ENCODE peak calls at places on chromosomes 6 and 20, in four cellular contexts. A is HEK293T, L is K562, F is A549. W is an unnamed sample.
A peak's percentile ranks its signal among the peaks of the same experiment; 100 is the strongest.

GRCh38 chr20:62944184-62944583 is 6.2 kb downstream of the GID8 start:
- DNase-seq in A (no peak), L (no peak), F (no peak), W (no peak)

GRCh38 chr6:163620101-163620500 is 205.6 kb downstream of the QKI start:
- DNase-seq in A (no peak), L (no peak), F (no peak), W (no peak)

GRCh38 chr6:128098000-128098581 is 197.2 kb upstream of the THEMIS start:
- DNase-seq in A (no peak), L (no peak), F (no peak), W (peak; percentile 13)

GRCh38 chr6:28105286-28105685 is 19.1 kb upstream of the ZSCAN16 start:
- DNase-seq in A (peak; percentile 26), L (peak; percentile 52), F (no peak), W (no peak)

GRCh38 chr6:50850223-50850751 is 31.6 kb downstream of the TFAP2B start:
- DNase-seq in A (no peak), L (no peak), F (no peak), W (no peak)

GRCh38 chr6:27812805-27813626 is 99.2 kb downstream of the OR2B2 start:
- DNase-seq in A (no peak), L (no peak), F (no peak), W (no peak)

GRCh38 chr6:28489366-28490190 is 26.0 kb downstream of the GPX6 start:
- DNase-seq in A (peak; percentile 72), L (peak; percentile 94), F (peak; percentile 91), W (peak; percentile 74)

GRCh38 chr20:575230-575629 is 31.6 kb upstream of the CSNK2A1 start:
- DNase-seq in A (no peak), L (no peak), F (no peak), W (no peak)

GRCh38 chr6:145283856-145284255 is 451.5 kb downstream of the EPM2A start:
- DNase-seq in A (no peak), L (no peak), F (no peak), W (no peak)

GRCh38 chr6:116536216-116536621 is 9.3 kb downstream of the TRAPPC3L start:
- DNase-seq in A (peak; percentile 55), L (peak; percentile 57), F (peak; percentile 57), W (peak; percentile 71)

GRCh38 chr6:170225852-170226417 is 64.9 kb downstream of the DLL1 start:
- DNase-seq in A (no peak), L (no peak), F (no peak), W (no peak)
- TF ChIP-seq BHLHE40 in A (no peak), L (peak; percentile 45), F (no peak), W (no peak)

GRCh38 chr20:53776858-53777257 is 183.2 kb upstream of the ZNF217 start:
- DNase-seq in A (no peak), L (no peak), F (no peak), W (no peak)

GRCh38 chr20:53774487-53775203 is 181.0 kb upstream of the ZNF217 start:
- DNase-seq in A (no peak), L (no peak), F (peak; percentile 87), W (peak; percentile 95)

GRCh38 chr20:53769041-53769440 is 175.4 kb upstream of the ZNF217 start:
- DNase-seq in A (no peak), L (no peak), F (peak; percentile 33), W (peak; percentile 71)

GRCh38 chr20:53778041-53778516 is 184.4 kb upstream of the ZNF217 start:
- DNase-seq in A (no peak), L (no peak), F (no peak), W (no peak)

DNA sequence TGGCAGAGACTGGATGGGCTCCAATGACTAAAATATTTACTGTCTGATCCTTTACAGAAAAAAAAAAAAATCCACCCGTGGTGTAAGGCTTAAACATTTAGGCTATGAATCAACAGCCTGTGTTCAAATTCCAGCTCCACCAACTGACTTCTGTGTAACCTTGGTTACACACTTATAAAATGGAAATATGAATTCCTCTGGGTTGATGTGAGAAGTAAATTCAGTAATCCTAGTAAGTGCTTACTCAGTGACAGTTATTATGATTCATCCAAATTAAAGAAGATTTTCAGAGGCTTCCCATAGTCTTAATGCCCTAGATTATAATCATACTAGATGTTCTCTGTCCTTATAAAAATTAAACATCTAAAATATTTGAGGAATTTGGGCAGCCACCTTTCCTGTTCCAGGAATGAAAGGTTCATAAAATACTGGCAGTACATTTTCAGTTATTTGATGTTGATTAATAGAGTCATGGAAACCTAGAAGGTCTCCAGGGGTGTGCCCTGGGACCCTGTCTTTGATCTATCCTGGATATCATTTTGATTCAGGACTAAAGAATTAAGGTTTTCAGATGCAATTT is 180.2 kb upstream of the ZNF217 start:
- DNase-seq in A (no peak), L (no peak), F (peak; percentile 94), W (peak; percentile 97)
- TF ChIP-seq BHLHE40 in A (no peak), L (no peak), F (no peak), W (peak; percentile 28)

GRCh38 chr20:56091635-56092180 is 86.4 kb upstream of the CBLN4 start:
- DNase-seq in A (no peak), L (no peak), F (no peak), W (no peak)
- TF ChIP-seq BHLHE40 in A (no peak), L (no peak), F (no peak), W (no peak)

DNA sequence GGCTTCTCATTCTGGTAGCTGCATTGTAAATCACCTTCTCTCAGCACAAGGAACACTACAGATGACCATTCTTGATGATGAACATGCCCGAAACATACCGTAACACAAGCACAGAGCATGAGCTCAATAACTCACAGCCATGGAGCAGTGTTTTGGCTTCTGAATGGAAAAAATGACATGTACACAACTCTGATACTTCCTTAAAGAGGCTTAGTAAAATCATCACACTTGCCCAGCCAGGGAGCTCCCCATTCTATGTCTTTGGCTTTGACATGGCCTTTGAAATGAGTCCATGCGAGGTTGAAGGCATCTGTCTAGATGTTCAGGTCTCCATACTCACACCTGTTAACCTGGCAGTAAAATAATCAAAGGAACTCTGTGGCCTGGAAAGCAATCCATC is 87.6 kb downstream of the MYB start:
- DNase-seq in A (no peak), L (no peak), F (no peak), W (no peak)
- TF ChIP-seq BHLHE40 in A (no peak), L (no peak), F (no peak), W (no peak)

GRCh38 chr6:80639243-80639642 is 532.8 kb downstream of the BCKDHB start:
- DNase-seq in A (no peak), L (no peak), F (peak; percentile 19), W (peak; percentile 69)

GRCh38 chr6:80640176-80640575 is 533.7 kb downstream of the BCKDHB start:
- DNase-seq in A (no peak), L (no peak), F (no peak), W (no peak)

GRCh38 chr6:80637312-80637711 is 530.8 kb downstream of the BCKDHB start:
- DNase-seq in A (no peak), L (no peak), F (no peak), W (peak; percentile 53)

GRCh38 chr6:80636689-80637088 is 530.2 kb downstream of the BCKDHB start:
- DNase-seq in A (no peak), L (no peak), F (no peak), W (peak; percentile 24)

GRCh38 chr6:80638222-80639055 is 532.0 kb downstream of the BCKDHB start:
- DNase-seq in A (peak; percentile 23), L (no peak), F (peak; percentile 93), W (peak; percentile 99)
- TF ChIP-seq BHLHE40 in A (no peak), L (no peak), F (no peak), W (peak; percentile 22)

DNA sequence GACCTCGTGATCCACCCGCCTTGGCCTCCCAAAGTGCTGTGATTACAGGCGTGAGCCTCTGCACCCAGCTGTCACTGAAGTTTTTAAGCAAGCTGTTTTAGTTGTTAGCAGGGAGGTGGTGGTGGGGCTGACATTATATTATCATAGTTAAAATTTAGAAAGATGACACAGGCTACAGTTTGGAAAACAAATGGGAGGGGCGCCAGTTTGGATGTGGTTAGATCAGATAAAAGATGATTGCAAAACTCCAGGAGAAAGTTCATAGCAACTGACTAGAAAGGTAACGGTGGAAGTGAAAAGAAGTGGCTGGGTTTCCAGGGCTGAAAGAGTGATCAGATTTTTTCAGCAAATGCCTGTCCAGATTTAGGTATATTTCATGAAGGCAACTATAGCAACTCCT is 311.9 kb upstream of the CITED2 start:
- DNase-seq in A (no peak), L (no peak), F (no peak), W (no peak)
- TF ChIP-seq BHLHE40 in A (no peak), L (no peak), F (no peak), W (no peak)

GRCh38 chr6:157860505-157860991 is 37.5 kb downstream of the SNX9 start:
- DNase-seq in A (no peak), L (no peak), F (no peak), W (peak; percentile 55)
- TF ChIP-seq BHLHE40 in A (no peak), L (no peak), F (no peak), W (no peak)

GRCh38 chr6:5303711-5304110 is 42.4 kb downstream of the FARS2 start:
- DNase-seq in A (no peak), L (no peak), F (no peak), W (no peak)

GRCh38 chr6:5300206-5300764 is 39.0 kb downstream of the FARS2 start:
- DNase-seq in A (no peak), L (no peak), F (no peak), W (no peak)

GRCh38 chr6:5302995-5303622 is 41.8 kb downstream of the FARS2 start:
- DNase-seq in A (peak; percentile 52), L (peak; percentile 30), F (peak; percentile 52), W (peak; percentile 5)

GRCh38 chr6:5305968-5306626 is 44.8 kb downstream of the FARS2 start:
- DNase-seq in A (peak; percentile 61), L (no peak), F (no peak), W (peak; percentile 39)

DNA sequence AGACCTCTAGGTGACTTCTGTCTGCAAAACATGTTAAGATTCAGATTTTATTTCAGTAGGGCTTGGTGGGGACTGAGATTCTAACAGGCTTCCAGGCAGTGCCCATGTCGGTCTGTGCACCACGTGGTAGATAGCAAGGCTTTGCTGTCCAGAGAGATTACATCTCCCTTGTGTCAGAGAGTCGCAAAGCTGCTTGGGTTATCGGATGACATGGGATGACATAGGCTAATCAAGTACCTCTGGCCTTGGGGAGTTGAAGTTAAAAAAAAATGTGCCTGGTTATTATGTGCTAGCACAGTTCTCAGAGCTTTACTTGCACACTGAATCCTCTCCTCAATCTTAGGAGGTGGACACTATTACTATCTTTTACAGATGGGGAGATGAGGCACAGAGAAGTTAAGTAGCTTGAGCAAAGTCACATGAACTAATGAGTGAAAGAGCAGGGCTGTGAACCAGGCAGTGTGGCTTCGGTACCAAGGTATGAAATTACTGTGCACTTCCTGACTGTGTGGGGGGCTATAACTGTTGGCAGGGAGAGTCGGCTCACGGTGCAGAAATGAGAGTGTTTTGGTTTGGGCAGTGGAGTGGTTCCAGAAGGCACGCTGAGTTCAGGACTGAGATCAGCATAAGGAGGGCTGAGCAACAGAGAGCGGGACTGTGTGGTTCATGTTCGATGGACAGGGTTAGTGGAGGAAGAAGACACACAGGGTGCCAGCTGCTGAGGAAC is 41.1 kb downstream of the FARS2 start:
- DNase-seq in A (no peak), L (peak; percentile 71), F (no peak), W (peak; percentile 8)
- TF ChIP-seq BHLHE40 in A (no peak), L (peak; percentile 6), F (no peak), W (no peak)

DNA sequence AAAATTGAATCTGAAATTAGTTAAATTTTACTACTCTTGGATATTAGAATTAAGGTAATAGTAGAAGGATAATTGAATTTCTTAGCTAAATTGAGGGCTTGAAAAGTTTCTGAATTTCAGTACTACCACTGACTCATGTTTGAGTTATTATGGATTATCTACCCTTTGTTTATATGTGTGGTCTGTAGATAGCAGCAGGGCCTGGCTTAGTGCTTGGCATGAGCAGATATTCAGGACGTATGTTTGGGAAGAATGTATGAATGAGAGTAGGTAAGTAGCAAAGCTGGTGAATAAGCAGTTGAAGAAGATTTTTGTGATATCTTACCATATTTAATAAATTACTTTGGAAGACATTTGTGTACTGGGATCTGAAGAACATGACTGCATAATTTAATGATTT is 152.7 kb downstream of the MACROD2 start:
- DNase-seq in A (no peak), L (no peak), F (no peak), W (peak; percentile 33)
- TF ChIP-seq BHLHE40 in A (no peak), L (no peak), F (no peak), W (no peak)

W was measured in IMR-90.